ENCODE peak calls at places on chromosomes 3 and 15, in five cellular contexts. V is IMR-90, G is lower leg skin, B is fibroblast of pulmonary artery, S is left ventricle myocardium inferior. J is an unnamed sample.

GRCh38 chr3:33001889-33002288 is 50.4 kb downstream of the CCR4 start:
- DNase-seq in V (no peak), G (no peak), S (no peak), B (no peak), J (no peak)

GRCh38 chr3:116005404-116005803 is 382.1 kb downstream of the GAP43 start:
- DNase-seq in V (peak), B (peak), S (peak), G (no peak), J (peak)

GRCh38 chr3:171465768-171466167 is 5.6 kb upstream of the TNIK start:
- DNase-seq in B (peak), S (no peak), V (no peak), G (no peak), J (no peak)

GRCh38 chr15:35019401-35020327 is 31.6 kb upstream of the ZNF770 start:
- DNase-seq in B (peak), G (no peak), S (no peak), V (peak), J (no peak)

GRCh38 chr3:38165722-38166387 is 518 bp downstream of the OXSR1 start:
- DNase-seq in S (no peak), G (peak), B (no peak), V (peak), J (no peak)

GRCh38 chr3:141127344-141128125 is 76.4 kb downstream of the SPSB4 start:
- DNase-seq in B (no peak), V (no peak), S (no peak), G (no peak), J (no peak)

GRCh38 chr15:69515508-69516290 is 63.1 kb downstream of the RPLP1 start:
- DNase-seq in B (no peak), G (peak), V (no peak), S (no peak), J (no peak)

GRCh38 chr3:111947179-111947727 is 31.6 kb upstream of the ABHD10 start:
- DNase-seq in B (peak), V (peak), G (no peak), S (no peak), J (peak)

GRCh38 chr3:140910860-140911259 is 30.8 kb upstream of the SLC25A36 start:
- DNase-seq in V (peak), S (no peak), B (peak), G (peak), J (no peak)

GRCh38 chr15:46768287-46768686 is 949.0 kb upstream of the SEMA6D start:
- DNase-seq in V (no peak), G (no peak), B (no peak), S (no peak), J (no peak)

GRCh38 chr15:39833515-39833981 is 50.9 kb upstream of the FSIP1 start:
- DNase-seq in B (peak), S (no peak), V (peak), G (no peak), J (no peak)

GRCh38 chr3:126659915-126660886 is 5.3 kb upstream of the TXNRD3 start:
- DNase-seq in V (no peak), S (no peak), B (no peak), G (no peak), J (no peak)

GRCh38 chr15:74612677-74613076 is 3.0 kb upstream of the CLK3 start:
- DNase-seq in B (no peak), G (no peak), S (no peak), V (no peak), J (no peak)

GRCh38 chr15:74613953-74614743 is 1.5 kb upstream of the CLK3 start:
- DNase-seq in B (no peak), S (no peak), G (no peak), V (no peak), J (no peak)

GRCh38 chr15:74611341-74611740 is 4.3 kb upstream of the CLK3 start:
- DNase-seq in S (no peak), V (no peak), G (no peak), B (no peak), J (no peak)

GRCh38 chr15:74614744-74615312 is 808 bp upstream of the CLK3 start:
- DNase-seq in B (peak), V (peak), S (peak), G (peak), J (no peak)

GRCh38 chr15:74613089-74613952 is 2.3 kb upstream of the CLK3 start:
- DNase-seq in S (no peak), G (no peak), B (no peak), V (no peak), J (no peak)
- H3K4me3 ChIP-seq in S (no peak), G (no peak), B (no peak), V (no peak), J (no peak)

DNA sequence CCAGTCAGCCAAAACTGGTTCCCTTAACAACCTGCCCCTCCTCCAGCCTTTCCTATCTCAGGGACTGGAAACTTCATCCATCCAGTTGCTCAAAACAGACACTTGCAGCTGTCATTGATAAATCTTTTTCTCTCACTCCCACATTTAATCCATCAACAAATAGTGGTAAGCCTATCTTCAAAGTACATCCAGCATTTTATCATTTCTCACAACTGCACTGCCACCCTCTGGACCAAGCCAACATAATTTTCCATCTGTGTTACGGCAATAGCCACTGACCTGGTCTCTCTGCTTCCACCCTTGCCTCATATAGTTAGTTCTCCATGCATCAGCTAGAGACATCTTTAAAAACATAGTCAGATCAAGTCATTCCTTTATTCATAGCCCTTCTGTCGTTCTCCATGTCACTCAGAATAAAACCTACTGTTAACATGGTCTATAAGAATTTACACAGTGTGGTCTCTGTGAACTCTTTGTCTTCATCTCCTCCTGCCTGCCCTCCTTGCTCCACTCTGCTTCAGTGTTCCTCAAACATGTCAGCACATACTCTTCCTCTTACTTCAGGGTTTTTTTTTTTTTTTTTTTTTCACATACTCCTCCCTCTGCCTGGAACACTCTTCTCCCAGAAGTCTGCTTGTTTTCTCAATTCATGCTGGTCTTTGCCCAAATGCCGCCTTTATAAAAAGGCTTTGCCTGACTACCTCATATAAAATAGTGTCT is 102.5 kb upstream of the COL6A5 start:
- DNase-seq in B (peak), G (no peak), S (no peak), V (peak), J (no peak)
- TF ChIP-seq CTCF in B (peak), G (no peak), S (peak), V (peak), J (peak)

GRCh38 chr15:74373731-74374647 is 6.5 kb upstream of the CYP11A1 start:
- DNase-seq in B (peak), S (peak), V (peak), G (peak), J (peak)

GRCh38 chr15:74370471-74370870 is 3.0 kb upstream of the CYP11A1 start:
- DNase-seq in S (no peak), G (peak), B (no peak), V (no peak), J (no peak)

GRCh38 chr15:74375303-74375693 is 7.9 kb upstream of the CYP11A1 start:
- DNase-seq in G (peak), B (peak), S (peak), V (peak), J (peak)

GRCh38 chr15:74374648-74375302 is 7.3 kb upstream of the CYP11A1 start:
- DNase-seq in G (no peak), S (no peak), B (no peak), V (no peak), J (no peak)

GRCh38 chr15:74373056-74373650 is 5.7 kb upstream of the CYP11A1 start:
- DNase-seq in V (no peak), G (peak), B (no peak), S (no peak), J (no peak)
- H3K4me3 ChIP-seq in V (no peak), G (no peak), B (no peak), S (no peak), J (no peak)

DNA sequence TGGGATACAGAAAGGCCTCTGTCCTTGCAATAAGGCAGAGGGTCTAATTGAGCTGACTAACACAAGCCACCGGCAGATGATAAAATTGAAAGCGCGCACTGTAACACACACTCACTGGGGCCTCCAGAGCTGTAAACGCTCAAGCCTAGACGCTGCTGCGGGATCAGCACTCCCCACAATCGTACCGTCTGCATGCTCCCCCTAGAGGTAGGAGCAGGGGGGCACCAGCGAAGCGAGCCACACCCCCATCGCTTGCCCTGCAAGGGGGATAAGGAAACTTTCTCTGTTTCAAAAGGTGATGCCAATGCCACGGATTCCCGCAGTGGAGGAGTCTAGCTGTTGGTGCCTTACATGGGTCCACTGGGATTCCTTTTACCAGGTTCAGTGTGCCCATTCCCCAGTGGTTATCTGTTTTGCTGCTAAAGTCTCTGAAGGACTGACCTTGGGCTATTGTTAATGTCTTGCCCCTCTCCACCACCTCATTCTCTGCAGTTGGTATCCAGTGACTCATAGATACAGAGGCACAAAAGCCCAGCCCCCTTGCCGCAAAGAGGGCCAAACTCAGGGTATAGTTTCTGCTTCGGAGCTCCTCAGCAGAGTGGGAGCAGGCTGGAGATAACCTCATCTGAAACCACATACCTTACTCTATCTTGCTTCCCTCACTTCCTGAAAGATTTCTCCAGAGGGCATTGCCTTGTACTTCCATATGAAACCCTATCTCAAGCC is 139.3 kb upstream of the KBTBD8 start:
- DNase-seq in B (no peak), V (no peak), G (no peak), S (no peak), J (no peak)
- TF ChIP-seq CTCF in B (peak), V (peak), G (no peak), S (no peak), J (no peak)

GRCh38 chr3:46882377-46883015 is 5.0 kb downstream of the PTH1R start:
- DNase-seq in V (no peak), G (peak), S (no peak), B (peak), J (no peak)

GRCh38 chr3:46885612-46886011 is 8.1 kb downstream of the PTH1R start:
- DNase-seq in G (no peak), S (no peak), B (no peak), V (no peak), J (no peak)

GRCh38 chr3:46883252-46884185 is 6.0 kb downstream of the PTH1R start:
- DNase-seq in G (no peak), V (no peak), B (peak), S (no peak), J (no peak)

GRCh38 chr3:46884427-46884826 is 6.9 kb downstream of the PTH1R start:
- DNase-seq in V (no peak), G (no peak), S (no peak), B (no peak), J (no peak)

GRCh38 chr3:46884929-46885328 is 7.4 kb downstream of the PTH1R start:
- DNase-seq in B (no peak), G (no peak), V (no peak), S (no peak), J (no peak)
- H3K4me3 ChIP-seq in B (no peak), G (no peak), V (no peak), S (peak), J (no peak)

J was measured in astrocyte of the cerebellum.